ENCODE peak calls at places on chromosomes 2 and 18, in eight cellular contexts. B is fibroblast of the conjunctiva, J is psoas muscle, P is GM12865, Q is NCI-H1092, W is PC-3, X is dermis microvascular lymphatic vessel endothelial cell, C is Kasumi-1. F is an unnamed sample.

GRCh38 chr18:32717151-32717550 is 55.7 kb downstream of the KLHL14 start:
- DNase-seq in Q (no peak), P (no peak), W (no peak), B (no peak), X (no peak), J (no peak), C (no peak), F (no peak)

GRCh38 chr2:64049633-64050220 is 30.5 kb upstream of the VPS54 start:
- DNase-seq in B (peak; percentile 40), C (peak; percentile 84), Q (peak; percentile 15), W (peak; percentile 79), J (peak; percentile 28), X (peak; percentile 68), P (peak; percentile 88), F (peak; percentile 45)

GRCh38 chr2:149389506-149390167 is 59.2 kb downstream of the LYPD6 start:
- DNase-seq in W (no peak), P (no peak), B (no peak), J (no peak), C (no peak), X (no peak), Q (no peak), F (no peak)

GRCh38 chr18:77057043-77057442 is 75.5 kb downstream of the MBP start:
- DNase-seq in B (no peak), P (no peak), C (no peak), W (no peak), X (no peak), J (peak; percentile 56), Q (peak; percentile 34), F (no peak)

GRCh38 chr2:98828369-98828744 is 97.4 kb upstream of the MGAT4A start:
- DNase-seq in C (no peak), B (no peak), X (no peak), W (no peak), Q (no peak), J (no peak), P (no peak), F (no peak)

GRCh38 chr2:37711308-37711731 is 39.9 kb upstream of the CDC42EP3 start:
- DNase-seq in W (peak; percentile 94), B (peak; percentile 67), J (no peak), X (no peak), Q (no peak), P (peak; percentile 73), C (peak; percentile 91), F (peak; percentile 53)

GRCh38 chr2:195498839-195499490 is 158.1 kb upstream of the SLC39A10 start:
- DNase-seq in Q (no peak), P (no peak), J (no peak), B (no peak), W (peak; percentile 28), C (no peak), X (no peak), F (peak; percentile 40)

GRCh38 chr18:79871481-79872091 is 73.8 kb downstream of the KCNG2 start:
- DNase-seq in B (no peak), C (no peak), Q (no peak), P (no peak), J (no peak), X (no peak), W (no peak), F (no peak)

GRCh38 chr2:218366621-218367414 is 10.2 kb downstream of the CATIP start:
- DNase-seq in X (no peak), C (no peak), W (no peak), B (no peak), Q (no peak), P (no peak), J (no peak), F (no peak)

GRCh38 chr2:159922563-159922962 is 124.6 kb upstream of the CD302 start:
- DNase-seq in X (no peak), W (peak; percentile 15), C (no peak), Q (no peak), J (no peak), B (no peak), P (peak; percentile 64), F (no peak)

GRCh38 chr2:159617651-159618050 is 1.3 kb upstream of the BAZ2B start:
- DNase-seq in B (no peak), J (no peak), P (no peak), C (no peak), X (no peak), W (peak; percentile 17), Q (peak; percentile 47), F (no peak)

GRCh38 chr2:237691200-237691907 is 64.0 kb downstream of the LRRFIP1 start:
- DNase-seq in X (no peak), B (no peak), J (no peak), W (peak; percentile 24), Q (no peak), P (peak; percentile 59), C (no peak), F (no peak)

GRCh38 chr2:106161938-106162814 is 31.9 kb downstream of the UXS1 start:
- DNase-seq in C (no peak), J (peak; percentile 29), W (peak; percentile 83), X (no peak), Q (no peak), P (no peak), B (no peak), F (no peak)

GRCh38 chr2:74778381-74779371 is 55.3 kb upstream of the HK2 start:
- DNase-seq in B (peak; percentile 10), P (no peak), W (no peak), X (peak; percentile 7), J (no peak), C (no peak), Q (peak; percentile 50), F (no peak)

GRCh38 chr2:231483398-231484329 is 19.4 kb upstream of the NCL start:
- DNase-seq in Q (no peak), J (peak; percentile 40), C (peak; percentile 19), P (peak; percentile 81), X (no peak), B (no peak), W (no peak), F (no peak)

GRCh38 chr2:56449449-56449860 is 265.7 kb downstream of the CCDC85A start:
- DNase-seq in W (no peak), J (no peak), X (no peak), B (no peak), P (no peak), Q (no peak), C (no peak), F (no peak)

GRCh38 chr2:20812779-20813178 is 10.1 kb downstream of the LDAH start:
- DNase-seq in W (no peak), X (no peak), B (no peak), P (no peak), J (no peak), C (no peak), Q (no peak), F (no peak)

GRCh38 chr2:11669454-11670291 is at the start of gene NTSR2:
- DNase-seq in Q (no peak), P (no peak), J (peak; percentile 74), B (peak; percentile 9), X (no peak), C (peak; percentile 8), W (no peak), F (peak; percentile 18)

GRCh38 chr18:67010916-67011315 is 407.0 kb upstream of the CDH19 start:
- DNase-seq in X (no peak), Q (no peak), P (no peak), W (peak; percentile 68), C (no peak), J (no peak), B (no peak), F (no peak)

GRCh38 chr2:46001741-46002506 is 295.3 kb upstream of the EPAS1 start:
- DNase-seq in B (no peak), C (no peak), P (no peak), Q (no peak), J (no peak), W (no peak), X (no peak), F (no peak)

F was measured in stromal cell of bone marrow.